ENCODE peak calls at places on chromosomes 13 and 19, in six cellular contexts. Q is tibial artery; O is lower leg skin; V is activated CD4-positive, alpha-beta T cell treated with anti-CD3 and anti-CD28 coated beads, Interleukin-2, amount 50 U/mL, for 24 hours; G is NCI-H774; N is mucosa of descending colon. Z is an unnamed sample.

GRCh38 chr19:45682908-45683307 is 8.8 kb downstream of the SNRPD2 start:
- DNase-seq in O (no peak), Q (no peak), N (no peak), G (no peak), V (no peak), Z (no peak)

GRCh38 chr19:10228925-10229324 is 2.2 kb downstream of the S1PR2 start:
- DNase-seq in O (no peak), V (no peak), G (no peak), Q (no peak), N (no peak), Z (peak; percentile 59)

GRCh38 chr19:38168632-38169031 is 55.4 kb downstream of the DPF1 start:
- DNase-seq in G (no peak), V (no peak), Q (no peak), N (no peak), O (no peak), Z (no peak)

GRCh38 chr13:113981611-113982295 is 7.9 kb upstream of the C13orf46 start:
- DNase-seq in V (no peak), Q (peak; percentile 11), O (no peak), N (no peak), G (no peak), Z (peak; percentile 40)

GRCh38 chr13:33787051-33787591 is 30.8 kb upstream of the RFC3 start:
- DNase-seq in G (no peak), Q (no peak), V (no peak), N (no peak), O (no peak), Z (no peak)

GRCh38 chr19:5452594-5453565 is 2.3 kb upstream of the ZNRF4 start:
- DNase-seq in G (no peak), Q (no peak), N (no peak), O (no peak), V (no peak), Z (no peak)

GRCh38 chr19:10378124-10378523 is 2.2 kb downstream of the TYK2 start:
- DNase-seq in G (no peak), O (no peak), Q (no peak), V (no peak), N (no peak), Z (no peak)

GRCh38 chr13:25468330-25469178 is 96.8 kb downstream of the ATP8A2 start:
- DNase-seq in V (no peak), O (no peak), Q (no peak), G (no peak), N (no peak), Z (no peak)

GRCh38 chr13:66765559-66765958 is 464.6 kb downstream of the PCDH9 start:
- DNase-seq in N (no peak), G (no peak), V (no peak), Q (no peak), O (no peak), Z (no peak)

GRCh38 chr19:30362156-30362754 is 9.9 kb upstream of the ZNF536 start:
- DNase-seq in G (no peak), Q (no peak), O (no peak), V (no peak), N (no peak), Z (no peak)

GRCh38 chr19:3556978-3557460 is 367 bp downstream of the MFSD12 start:
- DNase-seq in V (peak; percentile 57), O (no peak), N (peak; percentile 63), G (no peak), Q (no peak), Z (peak; percentile 75)

GRCh38 chr19:54343868-54344267 is 4.9 kb upstream of the LILRA4 start:
- DNase-seq in V (no peak), N (no peak), O (no peak), G (no peak), Q (no peak), Z (no peak)

GRCh38 chr13:111020546-111020945 is 94.6 kb upstream of the ARHGEF7 start:
- DNase-seq in N (no peak), O (no peak), Q (no peak), G (no peak), V (no peak), Z (no peak)

GRCh38 chr13:85500716-85501256 is 298.4 kb downstream of the SLITRK6 start:
- DNase-seq in O (no peak), G (no peak), V (no peak), Q (no peak), N (no peak), Z (no peak)

GRCh38 chr19:29449371-29449770 is 76.4 kb upstream of the VSTM2B start:
- DNase-seq in N (no peak), V (no peak), Q (no peak), G (no peak), O (no peak), Z (no peak)

GRCh38 chr19:47130589-47131168 is at the start of gene SAE1:
- DNase-seq in N (peak; percentile 97), Q (peak; percentile 93), O (peak; percentile 88), G (peak; percentile 98), V (peak; percentile 90), Z (peak; percentile 86)

GRCh38 chr13:112346173-112346898 is 29.8 kb upstream of the SPACA7 start:
- DNase-seq in Q (no peak), O (no peak), G (peak; percentile 28), N (no peak), V (no peak), Z (no peak)

GRCh38 chr13:28137556-28137955 is 789 bp upstream of the PAN3 start:
- DNase-seq in N (no peak), O (no peak), G (no peak), V (no peak), Q (no peak), Z (no peak)

GRCh38 chr13:98798849-98799645 is 46.6 kb upstream of the SLC15A1 start:
- DNase-seq in G (no peak), N (no peak), V (no peak), Q (no peak), O (no peak), Z (no peak)

GRCh38 chr13:36275190-36276002 is 22.2 kb downstream of the CCDC169 start:
- DNase-seq in V (no peak), N (no peak), O (no peak), Q (peak; percentile 36), G (no peak), Z (no peak)

GRCh38 chr13:82096256-82096655 is 1755.3 kb upstream of the SPRY2 start:
- DNase-seq in N (no peak), O (no peak), Q (no peak), G (no peak), V (no peak), Z (no peak)

GRCh38 chr19:7272856-7273578 is 21.2 kb downstream of the INSR start:
- DNase-seq in N (no peak), V (no peak), O (no peak), G (no peak), Q (no peak), Z (no peak)

GRCh38 chr19:10514211-10515145 is 2.8 kb downstream of the S1PR5 start:
- DNase-seq in N (no peak), G (no peak), O (no peak), V (no peak), Q (no peak), Z (no peak)

GRCh38 chr13:35672611-35673010 is 196.1 kb upstream of the MAB21L1 start:
- DNase-seq in N (no peak), Q (no peak), O (no peak), V (no peak), G (no peak), Z (no peak)

GRCh38 chr19:13668964-13669363 is 95.4 kb upstream of the MRI1 start:
- DNase-seq in V (no peak), G (no peak), N (no peak), O (no peak), Q (no peak), Z (no peak)

GRCh38 chr13:19075418-19075817 is 106.2 kb downstream of the TUBA3C start:
- DNase-seq in O (no peak), V (no peak), Q (no peak), N (no peak), G (no peak), Z (no peak)

GRCh38 chr13:99962242-99962641 is 9.3 kb downstream of the ZIC5 start:
- DNase-seq in G (peak; percentile 36), N (no peak), V (no peak), Q (no peak), O (no peak), Z (no peak)

GRCh38 chr13:108227651-108228272 is 9.6 kb downstream of the ABHD13 start:
- DNase-seq in G (peak; percentile 59), O (no peak), V (peak; percentile 21), Q (no peak), N (no peak), Z (peak; percentile 51)